ENCODE peak calls at places on chromosomes 7 and 10, in seven cellular contexts. O, M, T, S, F, R and P are unnamed samples.

GRCh38 chr10:69451784-69452251 is 553 bp downstream of the TSPAN15 start:
- DNase-seq in O (no peak), M (no peak), T (no peak), S (no peak), F (peak), R (no peak), P (peak)

GRCh38 chr7:140541513-140542192 is 62.3 kb upstream of the MKRN1 start:
- DNase-seq in O (no peak), M (peak), T (no peak), S (no peak), F (peak), R (no peak), P (no peak)

GRCh38 chr7:2993396-2993795 is 50.3 kb downstream of the CARD11 start:
- DNase-seq in O (no peak), M (no peak), T (no peak), S (no peak), F (no peak), R (no peak), P (no peak)

GRCh38 chr10:102436312-102436711 is 3.9 kb upstream of the CUEDC2 start:
- DNase-seq in O (no peak), M (no peak), T (no peak), S (no peak), F (no peak), R (no peak), P (no peak)

GRCh38 chr10:42488416-42488815 is 150.0 kb downstream of the ZNF33B start:
- DNase-seq in O (no peak), M (peak), T (no peak), S (no peak), F (no peak), R (no peak), P (no peak)

GRCh38 chr10:75708060-75708459 is 276.6 kb downstream of the LRMDA start:
- DNase-seq in O (no peak), M (no peak), T (no peak), S (no peak), F (no peak), R (no peak), P (no peak)

GRCh38 chr7:3179456-3179855 is 121.6 kb upstream of the SDK1 start:
- DNase-seq in O (no peak), M (no peak), T (no peak), S (no peak), F (no peak), R (no peak), P (no peak)

GRCh38 chr7:157527235-157527634 is 190.4 kb downstream of the DNAJB6 start:
- DNase-seq in O (no peak), M (no peak), T (no peak), S (no peak), F (no peak), R (no peak), P (no peak)

GRCh38 chr7:158019726-158020705 is 567.6 kb downstream of the PTPRN2 start:
- DNase-seq in O (no peak), M (no peak), T (no peak), S (no peak), F (no peak), R (no peak), P (peak)

GRCh38 chr7:21253740-21254687 is 173.9 kb upstream of the SP4 start:
- DNase-seq in O (peak), M (peak), T (no peak), S (no peak), F (peak), R (peak), P (peak)

GRCh38 chr10:80359644-80360043 is 3.1 kb downstream of the DYDC2 start:
- DNase-seq in O (no peak), M (no peak), T (no peak), S (no peak), F (no peak), R (no peak), P (no peak)

GRCh38 chr10:124378817-124379510 is 39.8 kb downstream of the OAT start:
- DNase-seq in O (no peak), M (no peak), T (no peak), S (no peak), F (peak), R (no peak), P (peak)

GRCh38 chr7:41006591-41006990 is 696.3 kb downstream of the INHBA start:
- DNase-seq in O (no peak), M (peak), T (no peak), S (no peak), F (peak), R (no peak), P (no peak)

GRCh38 chr7:44489955-44490350 is 505 bp downstream of the NUDCD3 start:
- DNase-seq in O (no peak), M (no peak), T (peak), S (no peak), F (peak), R (peak), P (no peak)

GRCh38 chr7:69457912-69458491 is 140.3 kb upstream of the AUTS2 start:
- DNase-seq in O (no peak), M (no peak), T (no peak), S (no peak), F (no peak), R (no peak), P (no peak)

GRCh38 chr10:128631801-128632241 is 505.6 kb upstream of the MKI67 start:
- DNase-seq in O (no peak), M (no peak), T (no peak), S (no peak), F (no peak), R (no peak), P (no peak)

GRCh38 chr10:59805043-59805442 is 51.8 kb upstream of the MRLN start:
- DNase-seq in O (no peak), M (peak), T (no peak), S (no peak), F (peak), R (peak), P (peak)

GRCh38 chr10:78464856-78465221 is 431.2 kb downstream of the RPS24 start:
- DNase-seq in O (no peak), M (no peak), T (no peak), S (no peak), F (no peak), R (no peak), P (no peak)

GRCh38 chr10:70378122-70378521 is 4.3 kb downstream of the LRRC20 start:
- DNase-seq in O (no peak), M (peak), T (no peak), S (no peak), F (peak), R (no peak), P (no peak)

GRCh38 chr10:17673517-17674051 is 29.6 kb downstream of the STAM start:
- DNase-seq in O (no peak), M (peak), T (no peak), S (no peak), F (peak), R (no peak), P (no peak)

GRCh38 chr10:77827383-77827782 is 99.2 kb downstream of the DLG5 start:
- DNase-seq in O (no peak), M (no peak), T (no peak), S (no peak), F (peak), R (no peak), P (no peak)

GRCh38 chr10:31034041-31034918 is 2.6 kb upstream of the ZNF438 start:
- DNase-seq in O (no peak), M (peak), T (no peak), S (no peak), F (peak), R (no peak), P (no peak)

GRCh38 chr7:149860821-149861727 is 12.7 kb upstream of the ATP6V0E2 start:
- DNase-seq in O (no peak), M (no peak), T (no peak), S (no peak), F (no peak), R (no peak), P (no peak)